ENCODE peak calls at places on chromosome 7, in nine cellular contexts. P is neural progenitor cell; K is OCI-LY7; Y is HL-60; N is stomach; O is CD8-positive, alpha-beta T cell; H is left lung; G is aorta; I is psoas muscle. E is an unnamed sample.

GRCh38 chr7:116782177-116782711 is 80.1 kb upstream of the CAPZA2 start:
- DNase-seq in P (peak), K (no peak), Y (no peak), N (no peak), O (no peak), H (no peak), G (no peak), I (no peak), E (no peak)

GRCh38 chr7:25148772-25149575 is 23.9 kb upstream of the CYCS start:
- DNase-seq in P (no peak), K (peak), Y (no peak), N (no peak), O (no peak), H (no peak), G (no peak), I (no peak), E (no peak)

GRCh38 chr7:33778195-33778594 is 127.1 kb upstream of the BMPER start:
- DNase-seq in P (no peak), K (no peak), Y (no peak), N (no peak), O (no peak), H (no peak), G (no peak), I (no peak), E (no peak)

GRCh38 chr7:5643280-5643679 is 138.2 kb downstream of the RNF216 start:
- DNase-seq in P (no peak), K (no peak), Y (peak), N (no peak), O (peak), H (no peak), G (no peak), I (peak), E (no peak)

GRCh38 chr7:124810605-124811004 is 45.0 kb upstream of the GPR37 start:
- DNase-seq in P (peak), K (no peak), Y (no peak), N (no peak), O (no peak), H (no peak), G (no peak), I (no peak), E (no peak)

GRCh38 chr7:158028290-158028941 is 559.2 kb downstream of the PTPRN2 start:
- DNase-seq in P (no peak), K (no peak), Y (no peak), N (peak), O (no peak), H (peak), G (no peak), I (no peak), E (peak)

GRCh38 chr7:157310676-157311185 is 26.1 kb upstream of the DNAJB6 start:
- DNase-seq in P (no peak), K (no peak), Y (no peak), N (no peak), O (no peak), H (no peak), G (no peak), I (no peak), E (no peak)

GRCh38 chr7:95411036-95411435 is 14.9 kb upstream of the PON3 start:
- DNase-seq in P (no peak), K (no peak), Y (no peak), N (no peak), O (no peak), H (no peak), G (no peak), I (no peak), E (no peak)

GRCh38 chr7:27690649-27691048 is 28.0 kb upstream of the HIBADH start:
- DNase-seq in P (no peak), K (no peak), Y (no peak), N (no peak), O (no peak), H (no peak), G (no peak), I (no peak), E (no peak)

GRCh38 chr7:78368781-78369180 is 570.2 kb downstream of the PHTF2 start:
- DNase-seq in P (no peak), K (no peak), Y (no peak), N (no peak), O (no peak), H (no peak), G (no peak), I (no peak), E (no peak)

GRCh38 chr7:151059362-151060112 is at the start of gene SLC4A2:
- DNase-seq in P (peak), K (peak), Y (peak), N (peak), O (peak), H (peak), G (peak), I (peak), E (peak)

GRCh38 chr7:131546583-131547111 is 9.8 kb downstream of the PODXL start:
- DNase-seq in P (peak), K (peak), Y (peak), N (no peak), O (peak), H (no peak), G (no peak), I (no peak), E (no peak)

GRCh38 chr7:71521506-71521905 is 389.6 kb downstream of the GALNT17 start:
- DNase-seq in P (no peak), K (no peak), Y (no peak), N (no peak), O (no peak), H (no peak), G (peak), I (peak), E (peak)

GRCh38 chr7:122040147-122040546 is 103.9 kb downstream of the AASS start:
- DNase-seq in P (no peak), K (no peak), Y (no peak), N (no peak), O (no peak), H (no peak), G (no peak), I (no peak), E (no peak)

GRCh38 chr7:132100981-132101380 is 475.3 kb downstream of the PLXNA4 start:
- DNase-seq in P (no peak), K (no peak), Y (no peak), N (no peak), O (no peak), H (no peak), G (no peak), I (no peak), E (no peak)

GRCh38 chr7:95434501-95435421 is at the start of gene PON2:
- DNase-seq in P (peak), K (no peak), Y (peak), N (peak), O (peak), H (peak), G (peak), I (peak), E (peak)

GRCh38 chr7:75624134-75624832 is 114.5 kb downstream of the HIP1 start:
- DNase-seq in P (no peak), K (peak), Y (peak), N (peak), O (no peak), H (peak), G (peak), I (peak), E (no peak)

GRCh38 chr7:81499262-81500116 is 270.4 kb downstream of the HGF start:
- DNase-seq in P (peak), K (peak), Y (peak), N (no peak), O (no peak), H (no peak), G (no peak), I (no peak), E (no peak)

GRCh38 chr7:88095-88926 is 104.1 kb upstream of the FAM20C start:
- DNase-seq in P (peak), K (no peak), Y (no peak), N (no peak), O (no peak), H (no peak), G (no peak), I (no peak), E (no peak)

GRCh38 chr7:74047804-74048380 is 19.9 kb downstream of the ELN start:
- DNase-seq in P (no peak), K (no peak), Y (no peak), N (no peak), O (no peak), H (peak), G (no peak), I (no peak), E (no peak)

GRCh38 chr7:43735802-43736603 is 6.7 kb upstream of the COA1 start:
- DNase-seq in P (no peak), K (no peak), Y (peak), N (no peak), O (no peak), H (no peak), G (no peak), I (no peak), E (no peak)

GRCh38 chr7:54330216-54330800 is 211.9 kb upstream of the VSTM2A start:
- DNase-seq in P (peak), K (no peak), Y (no peak), N (no peak), O (no peak), H (no peak), G (no peak), I (no peak), E (no peak)

GRCh38 chr7:21946228-21946709 is 570 bp upstream of the CDCA7L start:
- DNase-seq in P (no peak), K (no peak), Y (no peak), N (no peak), O (no peak), H (no peak), G (no peak), I (no peak), E (no peak)

GRCh38 chr7:51075681-51076580 is 240.7 kb downstream of the COBL start:
- DNase-seq in P (no peak), K (no peak), Y (no peak), N (no peak), O (no peak), H (no peak), G (no peak), I (no peak), E (no peak)

GRCh38 chr7:157861031-157861491 is 524.3 kb downstream of the DNAJB6 start:
- DNase-seq in P (no peak), K (no peak), Y (no peak), N (no peak), O (no peak), H (no peak), G (no peak), I (no peak), E (no peak)

GRCh38 chr7:158442260-158442659 is 145.4 kb downstream of the PTPRN2 start:
- DNase-seq in P (peak), K (peak), Y (no peak), N (no peak), O (no peak), H (no peak), G (no peak), I (no peak), E (no peak)

GRCh38 chr7:64183126-64183742 is 23.8 kb upstream of the ZNF735 start:
- DNase-seq in P (no peak), K (peak), Y (no peak), N (no peak), O (no peak), H (peak), G (no peak), I (peak), E (no peak)

GRCh38 chr7:18496336-18496700 is 769 bp downstream of the HDAC9 start:
- DNase-seq in P (no peak), K (no peak), Y (no peak), N (no peak), O (no peak), H (no peak), G (no peak), I (no peak), E (no peak)

GRCh38 chr7:18497800-18498199 is 2.3 kb downstream of the HDAC9 start:
- DNase-seq in P (no peak), K (no peak), Y (no peak), N (no peak), O (no peak), H (no peak), G (no peak), I (no peak), E (no peak)

GRCh38 chr7:18497082-18497481 is 1.5 kb downstream of the HDAC9 start:
- DNase-seq in P (no peak), K (no peak), Y (no peak), N (no peak), O (no peak), H (no peak), G (no peak), I (no peak), E (no peak)

GRCh38 chr7:18495412-18496335 is at the start of gene HDAC9:
- DNase-seq in P (peak), K (peak), Y (no peak), N (no peak), O (no peak), H (peak), G (peak), I (peak), E (no peak)

GRCh38 chr7:18494821-18495408 is 634 bp upstream of the HDAC9 start:
- DNase-seq in P (no peak), K (no peak), Y (no peak), N (no peak), O (no peak), H (no peak), G (no peak), I (no peak), E (no peak)
- H3K4me3 ChIP-seq in P (peak), K (peak), Y (no peak), N (peak), O (no peak), H (no peak), G (peak), I (peak), E (peak)

GRCh38 chr7:16462618-16463017 is 2.9 kb downstream of the SOSTDC1 start:
- DNase-seq in P (no peak), K (no peak), Y (no peak), N (no peak), O (no peak), H (no peak), G (no peak), I (no peak), E (no peak)
- H3K27ac ChIP-seq in P (no peak), K (no peak), Y (no peak), N (no peak), O (no peak), H (no peak), G (no peak), I (no peak), E (peak)

DNA sequence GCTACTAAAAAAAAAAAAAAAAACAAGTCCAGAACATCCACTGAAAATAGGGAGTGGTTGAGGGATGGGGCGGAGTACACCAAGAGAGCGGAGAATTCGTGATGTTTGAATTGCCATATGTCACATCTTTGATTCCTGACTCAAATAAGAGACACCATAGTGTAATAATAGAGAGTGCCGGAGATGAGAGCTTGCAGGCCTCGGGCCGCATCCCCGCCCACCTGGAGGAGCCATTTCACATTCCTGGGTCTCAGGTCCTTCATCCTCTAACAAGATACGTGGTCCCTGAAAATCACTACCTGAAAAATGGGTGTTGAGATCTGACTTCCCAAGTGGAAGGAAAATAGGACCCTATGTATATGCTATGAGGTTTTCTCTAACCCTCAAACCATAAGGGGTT is 46.8 kb downstream of the KIAA1549 start:
- DNase-seq in P (no peak), K (no peak), Y (no peak), N (no peak), O (no peak), H (no peak), G (no peak), I (no peak), E (no peak)
- H3K4me3 ChIP-seq in P (no peak), K (no peak), Y (no peak), N (no peak), O (no peak), H (no peak), G (no peak), I (no peak), E (no peak)

DNA sequence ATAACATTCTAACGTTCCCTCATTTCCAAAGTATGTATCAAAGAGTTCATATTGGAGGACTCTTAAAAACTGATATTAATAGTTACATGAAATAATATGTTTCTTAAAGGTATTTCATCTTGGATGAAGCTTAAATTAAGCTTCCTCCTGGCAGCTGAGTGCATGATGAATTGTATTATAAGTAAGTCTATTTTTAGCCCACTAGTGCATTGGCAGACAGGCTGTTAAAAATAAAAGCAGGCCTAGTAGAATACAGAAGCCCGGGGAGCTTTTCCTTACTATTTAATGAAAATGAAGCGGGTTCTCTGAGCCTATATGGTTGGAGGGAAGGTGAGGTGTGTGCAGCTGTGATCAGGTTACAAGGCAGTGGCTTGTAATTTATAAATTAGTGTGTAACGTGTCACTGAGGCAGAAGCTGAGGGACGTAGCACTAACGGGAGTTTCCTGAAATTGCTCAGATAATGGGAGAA is 130.7 kb upstream of the KMT2E start:
- DNase-seq in P (no peak), K (no peak), Y (no peak), N (no peak), O (no peak), H (no peak), G (no peak), I (no peak), E (no peak)
- H3K27ac ChIP-seq in P (no peak), K (no peak), Y (no peak), N (no peak), O (no peak), H (no peak), G (peak), I (peak), E (no peak)

GRCh38 chr7:134907639-134908038 is 78.7 kb upstream of the AGBL3 start:
- DNase-seq in P (no peak), K (no peak), Y (no peak), N (no peak), O (no peak), H (no peak), G (no peak), I (no peak), E (no peak)

GRCh38 chr7:134908289-134908688 is 78.0 kb upstream of the AGBL3 start:
- DNase-seq in P (no peak), K (no peak), Y (no peak), N (no peak), O (no peak), H (no peak), G (no peak), I (no peak), E (no peak)

GRCh38 chr7:134907000-134907399 is 79.3 kb upstream of the AGBL3 start:
- DNase-seq in P (no peak), K (no peak), Y (no peak), N (no peak), O (no peak), H (no peak), G (no peak), I (no peak), E (no peak)

GRCh38 chr7:134910968-134911367 is 75.3 kb upstream of the AGBL3 start:
- DNase-seq in P (no peak), K (no peak), Y (no peak), N (no peak), O (no peak), H (no peak), G (no peak), I (no peak), E (no peak)

GRCh38 chr7:134910214-134910890 is 76.0 kb upstream of the AGBL3 start:
- DNase-seq in P (no peak), K (no peak), Y (no peak), N (no peak), O (no peak), H (no peak), G (no peak), I (no peak), E (no peak)
- H3K4me3 ChIP-seq in P (no peak), K (no peak), Y (no peak), N (no peak), O (no peak), H (no peak), G (no peak), I (no peak), E (no peak)